ENCODE peak calls at places on chromosome 11, in ten cellular contexts. J, Z, S, G, O, E, M, D, L and C are unnamed samples.

GRCh38 chr11:110679323-110679980 is 32.8 kb downstream of the ARHGAP20 start:
- DNase-seq in J (no peak), S (peak; percentile 22), E (no peak), O (no peak), G (no peak), Z (no peak), D (no peak), M (no peak), L (no peak), C (peak; percentile 55)

GRCh38 chr11:11037162-11037732 is 179.4 kb upstream of the ZBED5 start:
- DNase-seq in E (no peak), L (no peak), G (no peak), J (no peak), O (no peak), D (no peak), Z (no peak), S (no peak), M (no peak), C (no peak)

GRCh38 chr11:110991621-110992355 is 253.7 kb upstream of the POU2AF2 start:
- DNase-seq in E (no peak), L (peak; percentile 38), O (no peak), Z (peak; percentile 50), J (no peak), D (no peak), M (no peak), S (peak; percentile 56), G (no peak), C (peak; percentile 91)

GRCh38 chr11:93234602-93235207 is 36.9 kb upstream of the SLC36A4 start:
- DNase-seq in Z (peak; percentile 66), G (peak; percentile 36), J (peak; percentile 64), O (peak; percentile 44), E (peak; percentile 72), M (peak; percentile 88), L (peak; percentile 67), D (peak; percentile 83), S (peak; percentile 76), C (peak; percentile 72)

GRCh38 chr11:79363261-79363660 is 77.6 kb downstream of the TENM4 start:
- DNase-seq in Z (no peak), E (no peak), J (no peak), L (no peak), G (no peak), O (no peak), S (no peak), M (no peak), D (no peak), C (no peak)

GRCh38 chr11:130827697-130828377 is 88.4 kb downstream of the SNX19 start:
- DNase-seq in O (no peak), J (peak; percentile 65), M (peak; percentile 85), E (no peak), G (peak; percentile 52), S (peak; percentile 79), D (peak; percentile 81), L (peak; percentile 36), Z (peak; percentile 70), C (peak; percentile 88)

GRCh38 chr11:71396548-71397123 is 51.6 kb downstream of the DHCR7 start:
- DNase-seq in G (no peak), M (no peak), Z (no peak), O (no peak), D (no peak), J (no peak), L (no peak), S (no peak), E (no peak), C (no peak)

GRCh38 chr11:122661182-122661945 is 5.8 kb downstream of the UBASH3B start:
- DNase-seq in G (no peak), E (no peak), S (no peak), M (no peak), L (no peak), D (no peak), Z (no peak), O (no peak), J (no peak), C (no peak)

GRCh38 chr11:62708423-62709261 is 1.2 kb downstream of the GNG3 start:
- DNase-seq in G (no peak), O (no peak), S (no peak), D (no peak), M (no peak), E (no peak), J (no peak), L (peak; percentile 53), Z (no peak), C (no peak)

DNA sequence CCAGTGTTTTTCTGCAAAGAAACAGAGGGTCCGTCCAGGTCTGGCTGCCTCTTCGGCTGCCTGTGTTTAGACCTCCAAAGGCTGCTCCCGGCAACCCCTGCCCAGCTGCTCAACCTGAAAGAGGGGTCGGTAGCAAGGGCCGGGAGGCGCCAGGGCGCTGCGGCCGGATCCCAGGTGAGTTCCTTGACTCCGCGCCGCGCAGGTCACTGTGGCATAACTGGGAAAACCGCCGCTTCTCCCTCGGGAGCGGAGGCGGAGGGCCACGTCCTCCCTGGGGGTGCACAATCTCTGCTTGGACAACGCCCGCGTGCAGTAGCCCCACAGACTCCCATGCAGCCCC is 1.0 kb upstream of the BRSK2 start:
- DNase-seq in L (no peak), J (no peak), E (no peak), Z (no peak), M (peak; percentile 21), D (no peak), S (no peak), G (no peak), O (no peak), C (no peak)
- H3K4me3 ChIP-seq in L (peak overlapping the region; percentile 49), J (peak overlapping the region; percentile 76), E (no peak overlapping the region), Z (peak overlapping the region; percentile 66), M (peak overlapping the region; percentile 25), D (peak overlapping the region; percentile 64), S (peak overlapping the region; percentile 40), G (peak overlapping the region; percentile 77), O (peak overlapping the region; percentile 66), C (peak overlapping the region; percentile 44)

DNA sequence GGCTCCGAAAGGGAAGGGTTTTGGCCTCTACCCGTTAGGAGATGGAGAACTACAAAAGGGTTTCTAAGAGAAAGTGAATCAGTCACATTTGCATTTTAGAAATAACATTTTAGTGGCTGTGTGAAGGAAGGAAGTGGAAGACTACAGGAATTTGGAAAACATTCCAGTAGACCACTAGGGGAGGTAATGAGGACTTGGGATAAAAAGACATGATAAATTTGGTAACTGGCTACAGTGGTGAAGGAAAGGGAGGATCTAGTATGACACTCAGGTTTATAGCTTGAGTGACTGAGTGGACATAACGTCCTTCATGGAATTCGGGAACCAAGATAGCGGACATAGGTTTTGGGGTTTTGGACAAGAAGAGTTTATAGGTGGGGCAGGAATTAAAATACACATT is 7.0 kb upstream of the RRM1 start:
- DNase-seq in D (no peak), Z (no peak), J (no peak), G (no peak), L (no peak), M (no peak), S (peak; percentile 14), E (no peak), O (no peak), C (no peak)
- TF ChIP-seq CTCF in D (no peak), Z (no peak), J (no peak), G (no peak), L (no peak), M (peak; percentile 33), S (peak; percentile 15), E (no peak), O (peak; percentile 21), C (peak; percentile 18)

GRCh38 chr11:63998558-63999348 is 12.5 kb downstream of the OTUB1 start:
- DNase-seq in L (no peak), S (no peak), D (peak; percentile 56), O (no peak), G (no peak), J (peak; percentile 38), E (no peak), Z (no peak), M (no peak), C (no peak)
- H3K4me3 ChIP-seq in L (no peak overlapping the region), S (no peak overlapping the region), D (no peak overlapping the region), O (no peak overlapping the region), G (peak overlapping the region; percentile 70), J (peak overlapping the region; percentile 59), E (no peak overlapping the region), Z (peak overlapping the region; percentile 53), M (no peak overlapping the region), C (no peak overlapping the region)

DNA sequence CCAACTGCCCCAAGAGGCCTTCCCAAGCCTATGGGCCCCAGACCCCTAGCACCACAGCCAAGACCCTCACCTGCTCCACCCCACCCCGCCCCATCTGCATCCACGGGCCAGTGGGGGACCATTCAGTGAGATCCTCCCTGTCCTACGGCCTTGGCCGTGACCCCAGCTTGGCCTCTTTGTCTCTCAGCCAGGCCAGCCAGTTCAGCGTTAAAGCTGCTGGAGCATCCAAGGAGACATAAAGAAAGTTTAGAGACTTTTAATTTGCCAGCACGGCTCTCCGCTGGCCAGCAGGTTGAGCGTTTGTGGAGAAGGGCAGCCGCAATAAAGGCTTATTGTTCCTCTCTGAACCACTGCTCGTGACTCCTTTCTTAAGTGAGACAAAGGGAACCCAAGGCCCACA is 49.3 kb upstream of the LMO1 start:
- DNase-seq in S (no peak), J (no peak), M (no peak), G (no peak), D (no peak), O (no peak), E (no peak), Z (no peak), L (no peak), C (no peak)
- TF ChIP-seq CTCF in S (no peak), J (no peak), M (no peak), G (no peak), D (no peak), O (no peak), E (no peak), Z (no peak), L (no peak), C (no peak)

DNA sequence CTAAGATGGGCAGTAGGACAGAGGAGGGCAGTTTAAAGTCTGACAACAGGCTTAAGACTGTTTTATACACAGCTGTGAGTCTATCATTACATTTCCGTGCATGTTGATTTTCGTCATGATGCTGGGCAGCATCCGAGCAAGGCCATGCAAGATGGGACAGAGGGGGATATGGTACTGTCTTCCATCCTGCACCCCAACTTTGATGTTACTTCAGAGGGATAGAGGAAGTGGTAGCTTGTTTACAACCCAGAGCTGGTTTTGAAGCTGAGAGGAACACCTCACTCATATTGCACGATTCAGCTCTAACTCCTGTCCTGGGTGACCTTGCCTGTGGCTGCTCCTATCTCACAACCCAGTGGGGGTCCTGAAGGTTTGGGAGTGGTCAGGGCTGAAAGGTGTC is 3.0 kb upstream of the SORL1 start:
- DNase-seq in G (no peak), D (no peak), J (no peak), L (no peak), Z (no peak), O (no peak), M (no peak), E (peak; percentile 57), S (no peak), C (no peak)
- H3K4me3 ChIP-seq in G (no peak overlapping the region), D (no peak overlapping the region), J (no peak overlapping the region), L (no peak overlapping the region), Z (no peak overlapping the region), O (no peak overlapping the region), M (no peak overlapping the region), E (no peak overlapping the region), S (no peak overlapping the region), C (no peak overlapping the region)

GRCh38 chr11:35169754-35170153 is 30.8 kb downstream of the CD44 start:
- DNase-seq in O (no peak), M (no peak), D (no peak), S (no peak), G (no peak), L (no peak), Z (no peak), J (no peak), E (no peak), C (no peak)
- TF ChIP-seq CTCF in O (no peak), M (no peak), D (no peak), S (no peak), G (no peak), L (no peak), Z (no peak), J (no peak), E (no peak), C (no peak)

GRCh38 chr11:76209956-76210885 is 3.9 kb upstream of the WNT11 start:
- DNase-seq in D (peak; percentile 66), L (peak; percentile 71), G (no peak), S (peak; percentile 63), Z (peak; percentile 83), O (no peak), E (peak; percentile 47), J (peak; percentile 77), M (peak; percentile 81), C (peak; percentile 65)
- H3K4me3 ChIP-seq in D (peak overlapping the region; percentile 59), L (peak overlapping the region; percentile 41), G (peak overlapping the region; percentile 72), S (peak overlapping the region; percentile 18), Z (peak overlapping the region; percentile 81), O (peak overlapping the region; percentile 46), E (peak overlapping the region; percentile 46), J (peak overlapping the region; percentile 70), M (peak overlapping the region; percentile 61), C (no peak overlapping the region)